ENCODE peak calls at places on chromosome 9, in five cellular contexts. N is left ventricle myocardium superior; G is stimulated activated CD8-positive, alpha-beta memory T cell treated with anti-CD3 and anti-CD28 coated beads, Interleukin-2, amount 100 ng/mL, for 48 hours; T is left colon; E is Calu3. O is an unnamed sample.

GRCh38 chr9:34633851-34634550 is 3.6 kb downstream of the SIGMAR1 start:
- DNase-seq in T (peak), E (peak), G (peak), N (peak), O (no peak)

GRCh38 chr9:98520221-98520920 is 188.4 kb downstream of the GABBR2 start:
- DNase-seq in N (no peak), E (no peak), G (no peak), T (no peak), O (no peak)

GRCh38 chr9:23582836-23583235 is 243.2 kb downstream of the ELAVL2 start:
- DNase-seq in E (no peak), G (no peak), T (no peak), N (no peak), O (no peak)

GRCh38 chr9:72983056-72983455 is 30.2 kb upstream of the ALDH1A1 start:
- DNase-seq in E (no peak), N (no peak), T (no peak), G (no peak), O (no peak)

GRCh38 chr9:35029852-35030251 is 40.3 kb downstream of the DNAJB5 start:
- DNase-seq in E (no peak), T (no peak), N (no peak), G (no peak), O (no peak)

GRCh38 chr9:115211413-115212204 is 93.7 kb upstream of the TNC start:
- DNase-seq in T (no peak), E (no peak), G (no peak), N (no peak), O (no peak)

GRCh38 chr9:25207402-25207801 is 470.8 kb downstream of the TUSC1 start:
- DNase-seq in G (no peak), N (no peak), T (no peak), E (no peak), O (no peak)

GRCh38 chr9:110573305-110573704 is 6.2 kb downstream of the SVEP1 start:
- DNase-seq in E (no peak), T (no peak), G (no peak), N (no peak), O (no peak)

GRCh38 chr9:113960748-113961147 is 84.6 kb downstream of the ZNF618 start:
- DNase-seq in G (no peak), T (no peak), E (no peak), N (no peak), O (no peak)

GRCh38 chr9:389159-389558 is 174.5 kb downstream of the DOCK8 start:
- DNase-seq in E (no peak), T (no peak), G (no peak), N (no peak), O (no peak)

GRCh38 chr9:81833563-81834345 is 94.5 kb upstream of the SPATA31D4 start:
- DNase-seq in E (no peak), G (no peak), T (no peak), N (no peak), O (no peak)

GRCh38 chr9:8338249-8338721 is 538.7 kb upstream of the DMAC1 start:
- DNase-seq in G (no peak), E (no peak), T (no peak), N (no peak), O (no peak)

GRCh38 chr9:127868278-127868903 is 9.1 kb downstream of the AK1 start:
- DNase-seq in G (no peak), E (no peak), N (no peak), T (no peak), O (no peak)

GRCh38 chr9:21871256-21871975 is 69.0 kb downstream of the MTAP start:
- DNase-seq in T (no peak), G (no peak), E (no peak), N (no peak), O (no peak)

GRCh38 chr9:84966876-84967830 is 297.6 kb downstream of the NTRK2 start:
- DNase-seq in G (no peak), N (no peak), T (no peak), E (no peak), O (no peak)

GRCh38 chr9:134968011-134968822 is 50.5 kb upstream of the FCN1 start:
- DNase-seq in N (no peak), G (no peak), E (no peak), T (no peak), O (no peak)

GRCh38 chr9:38352716-38353334 is 39.7 kb upstream of the ALDH1B1 start:
- DNase-seq in N (no peak), G (no peak), E (no peak), T (no peak), O (no peak)

GRCh38 chr9:33737811-33738606 is 57.4 kb upstream of the PRSS3 start:
- DNase-seq in T (peak), N (peak), E (peak), G (no peak), O (no peak)

O was measured in mesothelial cell of epicardium.